ENCODE peak calls at places on chromosomes 3 and 15, in six cellular contexts. B is K562, R is SK-N-SH, J is stomach, A is A549, F is tibial nerve. W is an unnamed sample.
A peak's percentile ranks its signal among the peaks of the same experiment; 100 is the strongest.

GRCh38 chr3:58023536-58023935 is 15.3 kb downstream of the FLNB start:
- DNase-seq in B (no peak), R (no peak), J (no peak), A (no peak), F (no peak), W (no peak)

GRCh38 chr3:127289646-127290575 is 2.1 kb upstream of the PRR20G start:
- DNase-seq in B (no peak), R (no peak), J (no peak), A (no peak), F (no peak), W (no peak)

GRCh38 chr15:63983071-63983711 is 63.1 kb downstream of the DAPK2 start:
- DNase-seq in B (no peak), R (no peak), J (no peak), A (no peak), F (no peak), W (no peak)

GRCh38 chr15:79349526-79349925 is 38.6 kb downstream of the TMED3 start:
- DNase-seq in B (no peak), R (peak; percentile 33), J (no peak), A (no peak), F (no peak), W (no peak)

GRCh38 chr3:51692980-51693395 is 13.9 kb upstream of the GRM2 start:
- DNase-seq in B (no peak), R (no peak), J (no peak), A (no peak), F (no peak), W (no peak)

GRCh38 chr3:175046666-175047065 is 187.5 kb downstream of the NAALADL2 start:
- DNase-seq in B (no peak), R (no peak), J (no peak), A (no peak), F (no peak), W (no peak)

GRCh38 chr15:50883903-50884302 is 24.6 kb upstream of the AP4E1 start:
- DNase-seq in B (peak; percentile 31), R (no peak), J (no peak), A (peak; percentile 52), F (no peak), W (no peak)

GRCh38 chr3:48120223-48120622 is 68.0 kb downstream of the CDC25A start:
- DNase-seq in B (no peak), R (no peak), J (no peak), A (no peak), F (no peak), W (no peak)

GRCh38 chr3:147669076-147669475 is 259.9 kb downstream of the ZIC1 start:
- DNase-seq in B (no peak), R (no peak), J (no peak), A (no peak), F (no peak), W (no peak)

GRCh38 chr3:53046171-53047170 is 598 bp upstream of the SFMBT1 start:
- DNase-seq in B (peak; percentile 14), R (peak; percentile 87), J (peak; percentile 53), A (peak; percentile 82), F (peak; percentile 20), W (peak; percentile 79)

GRCh38 chr3:14680716-14681115 is 5.8 kb downstream of the C3orf20 start:
- DNase-seq in B (peak; percentile 14), R (no peak), J (no peak), A (no peak), F (no peak), W (no peak)

GRCh38 chr3:129961142-129961541 is 13.4 kb upstream of the TRH start:
- DNase-seq in B (no peak), R (no peak), J (no peak), A (no peak), F (no peak), W (no peak)

GRCh38 chr15:57663262-57663661 is 43.3 kb upstream of the POLR2M start:
- DNase-seq in B (no peak), R (no peak), J (no peak), A (no peak), F (no peak), W (no peak)

GRCh38 chr15:73683624-73684536 is at the start of gene CD276:
- DNase-seq in B (peak; percentile 59), R (peak; percentile 91), J (peak; percentile 80), A (peak; percentile 47), F (peak; percentile 61), W (peak; percentile 87)

GRCh38 chr15:64633332-64633731 is 142.1 kb downstream of the RBPMS2 start:
- DNase-seq in B (no peak), R (no peak), J (no peak), A (no peak), F (no peak), W (no peak)

GRCh38 chr3:129855454-129856419 is 37.8 kb downstream of the TMCC1 start:
- DNase-seq in B (peak; percentile 17), R (no peak), J (no peak), A (peak; percentile 62), F (no peak), W (no peak)

GRCh38 chr3:121651684-121652083 is 9.0 kb downstream of the HCLS1 start:
- DNase-seq in B (peak; percentile 22), R (no peak), J (no peak), A (peak; percentile 20), F (no peak), W (no peak)

GRCh38 chr15:65769482-65769881 is 22.6 kb downstream of the DENND4A start:
- DNase-seq in B (no peak), R (no peak), J (no peak), A (no peak), F (no peak), W (no peak)

GRCh38 chr15:25508369-25509002 is 69.7 kb upstream of the UBE3A start:
- DNase-seq in B (peak; percentile 52), R (peak; percentile 59), J (no peak), A (peak; percentile 29), F (peak; percentile 7), W (no peak)

GRCh38 chr15:41683955-41684354 is 23.8 kb downstream of the MGA start:
- DNase-seq in B (no peak), R (no peak), J (no peak), A (no peak), F (no peak), W (no peak)

GRCh38 chr3:27138562-27138961 is 230.6 kb downstream of the NEK10 start:
- DNase-seq in B (no peak), R (no peak), J (no peak), A (no peak), F (no peak), W (no peak)

GRCh38 chr3:50606596-50606995 is 5.0 kb downstream of the CISH start:
- DNase-seq in B (no peak), R (no peak), J (no peak), A (no peak), F (no peak), W (no peak)

GRCh38 chr3:21188459-21188858 is 562.6 kb downstream of the ZNF385D start:
- DNase-seq in B (no peak), R (no peak), J (no peak), A (no peak), F (no peak), W (no peak)

GRCh38 chr3:167100200-167100599 is 279.9 kb downstream of the ZBBX start:
- DNase-seq in B (no peak), R (no peak), J (no peak), A (no peak), F (no peak), W (no peak)

GRCh38 chr15:92667291-92667904 is 11.8 kb upstream of the FAM174B start:
- DNase-seq in B (no peak), R (no peak), J (no peak), A (peak; percentile 79), F (no peak), W (no peak)

GRCh38 chr3:77321646-77322045 is 281.7 kb downstream of the ROBO2 start:
- DNase-seq in B (no peak), R (no peak), J (no peak), A (no peak), F (no peak), W (no peak)
- TF ChIP-seq EP300 in B (no peak), R (no peak), J (no peak), A (no peak), F (no peak), W (no peak)

GRCh38 chr3:128554465-128555097 is 61.6 kb upstream of the GATA2 start:
- DNase-seq in B (no peak), R (no peak), J (no peak), A (no peak), F (no peak), W (peak; percentile 59)
- TF ChIP-seq EP300 in B (no peak), R (no peak), J (no peak), A (no peak), F (no peak), W (no peak)

GRCh38 chr3:109994853-109995252 is 657.5 kb upstream of the DPPA4 start:
- DNase-seq in B (no peak), R (no peak), J (peak; percentile 46), A (no peak), F (no peak), W (no peak)
- TF ChIP-seq EP300 in B (no peak), R (no peak), J (no peak), A (no peak), F (no peak), W (no peak)

DNA sequence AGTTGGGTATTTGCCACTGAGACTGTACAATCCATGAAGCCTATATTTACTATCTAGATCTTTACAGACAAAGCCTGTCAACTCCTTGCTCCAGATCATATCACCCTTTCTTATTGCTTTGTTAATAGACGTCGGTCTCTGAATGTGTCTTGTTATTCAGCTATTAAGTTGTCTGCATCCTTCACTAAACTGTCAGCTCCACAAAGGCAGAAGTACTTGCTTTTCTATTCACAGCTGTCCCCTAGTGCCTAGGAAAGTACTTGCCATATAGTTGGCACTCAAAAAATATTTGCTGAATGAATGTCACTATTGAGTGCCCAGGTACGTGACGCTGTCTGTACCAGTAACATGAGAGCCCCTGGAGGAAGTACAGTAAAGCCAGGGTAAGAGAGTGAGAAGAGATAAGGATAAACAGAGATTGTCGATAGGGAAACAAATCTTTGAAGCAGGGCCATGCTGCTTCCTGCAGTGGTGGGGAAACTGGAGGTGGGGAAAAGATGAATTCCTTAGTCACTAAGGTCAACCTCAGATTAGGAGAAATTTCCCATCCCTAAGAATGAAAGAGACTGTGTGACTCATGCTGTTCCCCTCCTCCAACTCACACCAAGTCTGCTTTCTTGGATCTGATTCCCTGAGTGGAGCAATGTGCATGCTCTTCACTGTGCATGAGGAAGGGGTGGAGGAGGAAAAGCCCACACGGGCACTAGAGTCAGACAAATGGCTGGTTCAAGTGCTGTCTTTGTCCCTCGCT is 36.3 kb downstream of the PRICKLE2 start:
- DNase-seq in B (no peak), R (no peak), J (no peak), A (peak; percentile 92), F (no peak), W (peak; percentile 76)
- TF ChIP-seq EP300 in B (no peak), R (no peak), J (no peak), A (peak; percentile 63), F (peak; percentile 8), W (no peak)

DNA sequence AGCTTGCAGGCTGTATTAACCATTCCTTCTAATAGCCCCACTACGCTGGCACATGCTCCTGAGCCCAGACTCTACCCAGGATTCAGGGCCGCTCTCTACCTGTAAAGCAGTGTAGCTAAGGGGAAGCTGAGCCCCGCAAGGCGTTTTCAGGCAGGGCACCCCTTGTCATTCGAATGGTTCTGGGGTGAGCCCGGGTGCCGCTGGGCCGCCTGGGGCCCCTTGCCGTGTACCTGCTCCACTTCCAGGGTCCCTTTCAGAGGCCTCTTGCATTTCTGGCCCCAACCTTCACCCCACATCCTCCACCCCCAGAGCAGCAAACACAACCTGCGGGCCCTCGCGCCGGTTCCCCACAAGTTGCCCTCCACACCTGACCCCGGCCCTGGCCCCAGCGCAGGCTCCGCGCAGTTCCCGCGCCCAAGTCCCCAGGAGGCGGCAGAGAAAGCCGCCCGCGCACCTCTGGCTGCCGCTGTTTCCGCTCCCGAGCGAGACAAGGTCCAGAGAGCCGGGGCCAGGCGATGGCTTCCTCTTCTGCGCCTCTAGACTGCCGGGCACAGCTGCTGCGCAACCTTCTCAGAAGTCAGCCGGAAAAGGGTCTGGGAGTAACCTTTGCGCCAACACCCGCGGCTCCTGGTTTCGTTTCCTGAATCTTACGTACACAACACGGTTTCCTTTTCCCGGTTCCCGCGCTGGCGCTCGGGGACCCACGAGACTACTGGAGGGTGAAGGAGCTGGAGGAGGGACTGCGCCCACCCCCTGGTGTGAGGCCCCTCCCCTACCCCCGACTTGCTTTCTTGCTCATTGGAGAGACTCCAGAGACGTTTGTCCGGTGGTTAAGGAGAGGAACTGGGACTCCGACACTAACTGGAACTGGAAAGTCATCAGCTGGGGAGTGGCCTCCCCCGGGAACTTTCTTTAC is at the start of gene PLSCR1:
- DNase-seq in B (peak; percentile 95), R (peak; percentile 71), J (peak; percentile 89), A (peak; percentile 95), F (peak; percentile 89), W (peak; percentile 98)
- TF ChIP-seq EP300 in B (peak; percentile 29), R (no peak), J (peak; percentile 84), A (no peak), F (peak; percentile 71), W (no peak)

W was measured in sigmoid colon.